ENCODE peak calls at places on chromosomes 13 and 19, in nine cellular contexts. Z is GDM1; A is ureter; R is activated naive CD4-positive, alpha-beta T cell; L is putamen; W is cardiac muscle cell; N is stimulated activated CD8-positive, alpha-beta memory T cell treated with anti-CD3 and anti-CD28 coated beads, Interleukin-12 subunit alpha, Interleukin-12 subunit beta, amount 100 ng/mL, for 4 hours; I is iPS-NIHi11; P is GM10248. S is an unnamed sample.

GRCh38 chr13:39484506-39485313 is 118.3 kb downstream of the LHFPL6 start:
- DNase-seq in Z (no peak), A (no peak), R (no peak), L (peak), W (peak), N (no peak), I (no peak), P (no peak), S (peak)

GRCh38 chr13:23959231-23959862 is 62.0 kb upstream of the C1QTNF9B start:
- DNase-seq in Z (no peak), A (no peak), R (no peak), L (no peak), W (peak), N (no peak), I (no peak), P (no peak), S (no peak)

GRCh38 chr13:73056054-73056962 is 2.5 kb upstream of the KLF5 start:
- DNase-seq in Z (no peak), A (no peak), R (no peak), L (no peak), W (peak), N (no peak), I (no peak), P (no peak), S (peak)

GRCh38 chr19:51093066-51093465 is 10.4 kb upstream of the KLK14 start:
- DNase-seq in Z (no peak), A (no peak), R (no peak), L (no peak), W (no peak), N (no peak), I (no peak), P (no peak), S (no peak)

GRCh38 chr13:108435393-108436149 is 166.1 kb downstream of the TNFSF13B start:
- DNase-seq in Z (no peak), A (no peak), R (no peak), L (no peak), W (no peak), N (no peak), I (no peak), P (no peak), S (no peak)

GRCh38 chr13:87671824-87672603 is 843 bp downstream of the SLITRK5 start:
- DNase-seq in Z (no peak), A (no peak), R (no peak), L (no peak), W (no peak), N (no peak), I (peak), P (peak), S (no peak)

GRCh38 chr13:80604094-80604493 is 263.2 kb upstream of the SPRY2 start:
- DNase-seq in Z (no peak), A (no peak), R (no peak), L (no peak), W (peak), N (no peak), I (peak), P (no peak), S (peak)

GRCh38 chr13:39536906-39537305 is 66.1 kb downstream of the LHFPL6 start:
- DNase-seq in Z (no peak), A (no peak), R (no peak), L (no peak), W (no peak), N (no peak), I (no peak), P (no peak), S (no peak)

GRCh38 chr13:110140099-110140498 is 166.9 kb downstream of the COL4A1 start:
- DNase-seq in Z (no peak), A (no peak), R (no peak), L (no peak), W (no peak), N (no peak), I (no peak), P (no peak), S (no peak)

GRCh38 chr13:23828866-23829265 is 60.3 kb downstream of the MIPEP start:
- DNase-seq in Z (no peak), A (no peak), R (no peak), L (no peak), W (peak), N (no peak), I (no peak), P (no peak), S (peak)

GRCh38 chr19:17831419-17831888 is 10.1 kb upstream of the INSL3 start:
- DNase-seq in Z (no peak), A (peak), R (no peak), L (no peak), W (no peak), N (no peak), I (no peak), P (no peak), S (no peak)

GRCh38 chr13:91576590-91576989 is 178.2 kb downstream of the GPC5 start:
- DNase-seq in Z (no peak), A (no peak), R (no peak), L (no peak), W (no peak), N (no peak), I (peak), P (no peak), S (no peak)

GRCh38 chr19:12937243-12938053 is 961 bp upstream of the CALR start:
- DNase-seq in Z (peak), A (peak), R (no peak), L (no peak), W (no peak), N (no peak), I (peak), P (no peak), S (peak)

GRCh38 chr13:113918981-113919646 is 54.8 kb downstream of the C13orf46 start:
- DNase-seq in Z (no peak), A (peak), R (no peak), L (no peak), W (no peak), N (no peak), I (no peak), P (no peak), S (no peak)

GRCh38 chr19:4425531-4425930 is 23.1 kb downstream of the CHAF1A start:
- DNase-seq in Z (no peak), A (no peak), R (no peak), L (no peak), W (peak), N (no peak), I (no peak), P (no peak), S (peak)

GRCh38 chr13:75250526-75251183 is 231.3 kb downstream of the TBC1D4 start:
- DNase-seq in Z (no peak), A (no peak), R (no peak), L (no peak), W (peak), N (no peak), I (no peak), P (no peak), S (peak)

GRCh38 chr19:34316741-34317241 is 48.2 kb upstream of the GPI start:
- DNase-seq in Z (no peak), A (no peak), R (no peak), L (no peak), W (no peak), N (no peak), I (no peak), P (no peak), S (peak)

GRCh38 chr19:38686530-38686888 is 39.1 kb downstream of the ACTN4 start:
- DNase-seq in Z (peak), A (no peak), R (no peak), L (no peak), W (no peak), N (no peak), I (no peak), P (peak), S (no peak)

GRCh38 chr13:75359266-75359665 is 122.7 kb downstream of the TBC1D4 start:
- DNase-seq in Z (no peak), A (no peak), R (no peak), L (no peak), W (peak), N (no peak), I (peak), P (no peak), S (peak)